ENCODE peak calls at places on chromosomes 2 and 18, in seven cellular contexts. S is upper lobe of right lung, L is Right ventricle myocardium inferior, A is mesendoderm, D is thoracic aorta, H is neural progenitor cell, C is SHP77. Y is an unnamed sample.

GRCh38 chr2:1990724-1991123 is 246.4 kb upstream of the PXDN start:
- DNase-seq in S (no peak), L (peak; percentile 86), A (no peak), D (no peak), H (no peak), C (peak; percentile 80), Y (no peak)

GRCh38 chr2:20702563-20702962 is 35.6 kb downstream of the GDF7 start:
- DNase-seq in S (no peak), L (no peak), A (no peak), D (no peak), H (no peak), C (no peak), Y (no peak)

GRCh38 chr2:7044253-7045250 is 127.3 kb downstream of the RNF144A start:
- DNase-seq in S (peak; percentile 79), L (no peak), A (peak; percentile 51), D (no peak), H (peak; percentile 55), C (peak; percentile 48), Y (peak; percentile 87)

GRCh38 chr2:32135409-32135808 is 30.3 kb upstream of the SLC30A6 start:
- DNase-seq in S (peak; percentile 33), L (no peak), A (peak; percentile 80), D (no peak), H (no peak), C (no peak), Y (no peak)

GRCh38 chr2:3423492-3424170 is 44.1 kb downstream of the TRAPPC12 start:
- DNase-seq in S (peak; percentile 83), L (peak; percentile 83), A (peak; percentile 68), D (peak; percentile 17), H (peak; percentile 63), C (peak; percentile 94), Y (peak; percentile 91)

GRCh38 chr2:84946204-84947009 is 24.6 kb upstream of the KCMF1 start:
- DNase-seq in S (no peak), L (no peak), A (no peak), D (no peak), H (no peak), C (no peak), Y (peak; percentile 89)

GRCh38 chr18:11947214-11948119 is 33.8 kb upstream of the IMPA2 start:
- DNase-seq in S (peak; percentile 97), L (peak; percentile 98), A (peak; percentile 97), D (peak; percentile 80), H (peak; percentile 79), C (peak; percentile 74), Y (peak; percentile 83)

GRCh38 chr2:200253631-200254030 is 52.9 kb upstream of the SPATS2L start:
- DNase-seq in S (no peak), L (no peak), A (no peak), D (no peak), H (no peak), C (no peak), Y (no peak)

GRCh38 chr2:69411120-69411519 is 24.1 kb upstream of the GFPT1 start:
- DNase-seq in S (no peak), L (no peak), A (no peak), D (no peak), H (no peak), C (no peak), Y (no peak)

GRCh38 chr18:68803371-68803770 is 5.5 kb downstream of the CCDC102B start:
- DNase-seq in S (peak; percentile 71), L (peak; percentile 87), A (no peak), D (no peak), H (peak; percentile 39), C (no peak), Y (no peak)

GRCh38 chr2:233867993-233868532 is at the start of gene MSL3B:
- DNase-seq in S (peak; percentile 75), L (no peak), A (peak; percentile 67), D (no peak), H (peak; percentile 81), C (peak; percentile 62), Y (peak; percentile 86)

GRCh38 chr2:142347751-142348150 is 216.9 kb upstream of the LRP1B start:
- DNase-seq in S (no peak), L (no peak), A (no peak), D (no peak), H (no peak), C (no peak), Y (no peak)

GRCh38 chr18:67583621-67584020 is 67.1 kb upstream of the DSEL start:
- DNase-seq in S (no peak), L (no peak), A (no peak), D (no peak), H (no peak), C (no peak), Y (no peak)

GRCh38 chr2:221374234-221374633 is 197.9 kb downstream of the EPHA4 start:
- DNase-seq in S (no peak), L (no peak), A (no peak), D (no peak), H (no peak), C (no peak), Y (no peak)

GRCh38 chr2:234628953-234629352 is 132.1 kb upstream of the ARL4C start:
- DNase-seq in S (no peak), L (no peak), A (no peak), D (no peak), H (no peak), C (no peak), Y (no peak)

GRCh38 chr2:33275689-33276444 is 200.6 kb upstream of the RASGRP3 start:
- DNase-seq in S (no peak), L (no peak), A (no peak), D (peak; percentile 78), H (no peak), C (peak; percentile 70), Y (peak; percentile 83)

GRCh38 chr2:80852079-80852807 is 547.7 kb upstream of the LRRTM1 start:
- DNase-seq in S (no peak), L (no peak), A (no peak), D (no peak), H (no peak), C (no peak), Y (no peak)

GRCh38 chr2:145341536-145341935 is 821.6 kb upstream of the ZEB2 start:
- DNase-seq in S (no peak), L (no peak), A (no peak), D (no peak), H (no peak), C (no peak), Y (no peak)

GRCh38 chr18:59145055-59145454 is 5.4 kb downstream of the SEC11C start:
- DNase-seq in S (no peak), L (no peak), A (no peak), D (no peak), H (no peak), C (no peak), Y (no peak)

GRCh38 chr2:121491566-121491965 is 39.1 kb upstream of the RNU4ATAC start:
- DNase-seq in S (no peak), L (no peak), A (no peak), D (no peak), H (no peak), C (no peak), Y (no peak)

GRCh38 chr2:234830853-234831252 is 121.0 kb upstream of the SH3BP4 start:
- DNase-seq in S (no peak), L (no peak), A (no peak), D (no peak), H (no peak), C (no peak), Y (no peak)

GRCh38 chr18:8609711-8610441 is 639 bp downstream of the RAB12 start:
- DNase-seq in S (peak; percentile 70), L (no peak), A (no peak), D (no peak), H (peak; percentile 40), C (no peak), Y (peak; percentile 70)

GRCh38 chr2:147846382-147847081 is 1.7 kb downstream of the ACVR2A start:
- DNase-seq in S (no peak), L (no peak), A (no peak), D (no peak), H (no peak), C (no peak), Y (no peak)

Y was measured in activated effector memory CD4-positive, alpha-beta T cell treated with anti-CD3 and anti-CD28 coated beads, Interleukin-2, amount 50 U/mL, for 16 hours.